ENCODE peak calls at places on chromosomes 3 and 15, in ten cellular contexts. K is mucosa of descending colon, Q is fibroblast of the aortic adventitia, L is fibroblast of pulmonary artery, U is lower lobe of right lung, O is sigmoid colon, S is foreskin fibroblast, E is bronchial epithelial cell, P is right cardiac atrium, A is A549. X is an unnamed sample.
A peak's percentile ranks its signal among the peaks of the same experiment; 100 is the strongest.

GRCh38 chr3:59685432-59685831 is 635.6 kb upstream of the CFAP20DC start:
- DNase-seq in K (no peak), Q (no peak), L (no peak), U (no peak), O (no peak), S (no peak), E (no peak), P (no peak), A (no peak), X (no peak)

GRCh38 chr3:197589545-197589944 is 33.8 kb upstream of the BDH1 start:
- DNase-seq in K (peak; percentile 51), Q (no peak), L (no peak), U (no peak), O (no peak), S (no peak), E (no peak), P (no peak), A (no peak), X (no peak)

GRCh38 chr3:188834349-188834748 is 337.4 kb upstream of the TPRG1 start:
- DNase-seq in K (no peak), Q (no peak), L (no peak), U (no peak), O (no peak), S (no peak), E (no peak), P (no peak), A (peak; percentile 6), X (no peak)

GRCh38 chr15:48040166-48040817 is 80.5 kb upstream of the SLC24A5 start:
- DNase-seq in K (peak; percentile 21), Q (no peak), L (peak; percentile 5), U (no peak), O (no peak), S (peak; percentile 38), E (peak; percentile 54), P (no peak), A (no peak), X (peak; percentile 55)

GRCh38 chr3:162073422-162073821 is 576.8 kb downstream of the OTOL1 start:
- DNase-seq in K (no peak), Q (no peak), L (no peak), U (no peak), O (no peak), S (no peak), E (no peak), P (no peak), A (no peak), X (no peak)

GRCh38 chr3:169173231-169173630 is 490.3 kb downstream of the MECOM start:
- DNase-seq in K (peak; percentile 70), Q (peak; percentile 75), L (peak; percentile 44), U (no peak), O (no peak), S (no peak), E (peak; percentile 91), P (no peak), A (no peak), X (no peak)

GRCh38 chr3:55247666-55248065 is 239.4 kb downstream of the WNT5A start:
- DNase-seq in K (no peak), Q (no peak), L (no peak), U (no peak), O (no peak), S (no peak), E (peak; percentile 26), P (no peak), A (no peak), X (no peak)

GRCh38 chr3:46089237-46090011 is 62.1 kb upstream of the XCR1 start:
- DNase-seq in K (peak; percentile 55), Q (peak; percentile 88), L (peak; percentile 72), U (peak; percentile 86), O (peak; percentile 84), S (peak; percentile 96), E (peak; percentile 95), P (peak; percentile 76), A (peak; percentile 17), X (peak; percentile 95)

GRCh38 chr15:51844747-51845426 is 15.4 kb downstream of the TMOD3 start:
- DNase-seq in K (no peak), Q (no peak), L (no peak), U (no peak), O (no peak), S (no peak), E (peak; percentile 41), P (no peak), A (peak; percentile 32), X (no peak)

DNA sequence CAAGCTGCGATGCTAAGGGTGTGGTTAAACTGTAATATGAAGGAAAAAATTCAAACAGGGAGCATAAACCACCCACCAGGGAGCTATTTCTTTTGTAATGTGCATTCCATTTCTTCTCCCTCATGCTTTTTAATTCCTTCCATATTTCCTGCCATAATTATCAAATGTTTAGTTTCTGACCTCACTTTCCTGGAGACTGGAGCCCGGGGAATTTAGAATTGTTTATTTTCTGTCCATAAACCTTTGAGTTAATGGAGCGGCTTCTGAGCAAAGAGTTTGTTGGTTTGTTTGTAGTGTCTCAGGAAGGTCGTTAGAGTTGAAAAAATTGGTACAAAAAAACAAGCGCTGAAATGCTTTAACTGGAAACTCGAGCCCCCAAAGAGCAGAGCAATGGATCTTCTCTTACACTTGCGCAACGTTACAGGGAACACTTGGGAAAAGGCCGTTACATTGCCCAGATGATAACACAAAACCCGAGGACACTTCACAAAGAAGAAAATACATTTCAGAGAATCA is 1.0 kb downstream of the FSTL1 start:
- DNase-seq in K (no peak), Q (peak; percentile 89), L (peak; percentile 67), U (no peak), O (peak; percentile 75), S (peak; percentile 62), E (no peak), P (no peak), A (no peak), X (peak; percentile 72)
- H3K4me3 ChIP-seq in K (no peak overlapping the region), Q (peak overlapping the region; percentile 85), L (peak overlapping the region; percentile 94), U (peak overlapping the region; percentile 79), O (peak overlapping the region; percentile 94), S (peak overlapping the region; percentile 85), E (peak overlapping the region; percentile 84), P (peak overlapping the region; percentile 63), A (peak overlapping the region; percentile 81), X (peak overlapping the region; percentile 81)

GRCh38 chr3:52439426-52440248 is 5.3 kb downstream of the SEMA3G start:
- DNase-seq in K (no peak), Q (no peak), L (no peak), U (no peak), O (peak; percentile 62), S (no peak), E (no peak), P (no peak), A (no peak), X (no peak)

GRCh38 chr3:52441122-52441771 is 3.7 kb downstream of the SEMA3G start:
- DNase-seq in K (no peak), Q (no peak), L (no peak), U (no peak), O (peak; percentile 51), S (no peak), E (no peak), P (peak; percentile 49), A (no peak), X (no peak)

GRCh38 chr3:52440671-52441070 is 4.2 kb downstream of the SEMA3G start:
- DNase-seq in K (no peak), Q (no peak), L (no peak), U (no peak), O (peak; percentile 43), S (no peak), E (no peak), P (no peak), A (no peak), X (no peak)

GRCh38 chr3:52438579-52439425 is 6.1 kb downstream of the SEMA3G start:
- DNase-seq in K (no peak), Q (no peak), L (no peak), U (no peak), O (peak; percentile 24), S (no peak), E (no peak), P (no peak), A (no peak), X (no peak)

DNA sequence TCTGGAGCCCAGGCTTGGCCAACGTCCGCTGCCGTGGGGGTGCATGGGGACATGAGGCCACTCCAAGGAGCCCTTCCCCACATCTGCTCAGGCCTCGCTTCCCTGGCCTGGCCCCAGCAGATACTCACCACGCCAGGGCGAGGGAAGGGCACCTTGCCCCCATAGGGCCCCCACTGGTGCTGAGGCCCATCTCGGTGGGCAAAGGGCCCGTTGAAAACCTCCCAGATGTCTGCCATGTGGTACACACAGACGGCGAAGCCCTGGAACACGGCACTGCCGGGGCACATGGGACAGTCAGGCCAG is 4.7 kb downstream of the SEMA3G start:
- DNase-seq in K (no peak), Q (no peak), L (no peak), U (no peak), O (peak; percentile 49), S (no peak), E (no peak), P (no peak), A (no peak), X (no peak)
- H3K4me3 ChIP-seq in K (no peak overlapping the region), Q (no peak overlapping the region), L (no peak overlapping the region), U (no peak overlapping the region), O (no peak overlapping the region), S (no peak overlapping the region), E (no peak overlapping the region), P (no peak overlapping the region), A (no peak overlapping the region), X (no peak overlapping the region)

DNA sequence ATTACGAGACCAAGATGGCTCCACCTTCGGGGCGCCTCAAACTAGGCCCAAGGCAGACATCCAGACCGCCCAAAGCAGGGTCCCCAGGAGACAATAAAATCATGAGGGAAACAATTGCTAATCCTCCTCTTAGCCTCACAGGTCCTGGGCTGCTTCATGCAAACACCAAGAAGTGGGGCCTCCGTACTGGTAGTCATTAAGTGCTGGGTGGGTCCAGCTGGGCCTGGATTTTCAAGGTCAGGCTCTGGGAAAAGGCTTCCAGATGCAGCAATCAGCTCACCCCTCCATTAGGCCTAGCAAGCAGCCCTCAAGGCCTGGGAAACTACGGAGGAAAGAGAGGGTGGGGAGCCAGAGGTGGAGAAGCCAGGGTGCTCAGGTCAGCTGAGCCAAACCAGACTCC is 634 bp downstream of the FBXL22 start:
- DNase-seq in K (no peak), Q (no peak), L (no peak), U (no peak), O (no peak), S (no peak), E (no peak), P (no peak), A (no peak), X (no peak)
- H3K4me3 ChIP-seq in K (no peak overlapping the region), Q (no peak overlapping the region), L (no peak overlapping the region), U (no peak overlapping the region), O (peak overlapping the region; percentile 65), S (no peak overlapping the region), E (no peak overlapping the region), P (peak overlapping the region; percentile 37), A (no peak overlapping the region), X (no peak overlapping the region)

DNA sequence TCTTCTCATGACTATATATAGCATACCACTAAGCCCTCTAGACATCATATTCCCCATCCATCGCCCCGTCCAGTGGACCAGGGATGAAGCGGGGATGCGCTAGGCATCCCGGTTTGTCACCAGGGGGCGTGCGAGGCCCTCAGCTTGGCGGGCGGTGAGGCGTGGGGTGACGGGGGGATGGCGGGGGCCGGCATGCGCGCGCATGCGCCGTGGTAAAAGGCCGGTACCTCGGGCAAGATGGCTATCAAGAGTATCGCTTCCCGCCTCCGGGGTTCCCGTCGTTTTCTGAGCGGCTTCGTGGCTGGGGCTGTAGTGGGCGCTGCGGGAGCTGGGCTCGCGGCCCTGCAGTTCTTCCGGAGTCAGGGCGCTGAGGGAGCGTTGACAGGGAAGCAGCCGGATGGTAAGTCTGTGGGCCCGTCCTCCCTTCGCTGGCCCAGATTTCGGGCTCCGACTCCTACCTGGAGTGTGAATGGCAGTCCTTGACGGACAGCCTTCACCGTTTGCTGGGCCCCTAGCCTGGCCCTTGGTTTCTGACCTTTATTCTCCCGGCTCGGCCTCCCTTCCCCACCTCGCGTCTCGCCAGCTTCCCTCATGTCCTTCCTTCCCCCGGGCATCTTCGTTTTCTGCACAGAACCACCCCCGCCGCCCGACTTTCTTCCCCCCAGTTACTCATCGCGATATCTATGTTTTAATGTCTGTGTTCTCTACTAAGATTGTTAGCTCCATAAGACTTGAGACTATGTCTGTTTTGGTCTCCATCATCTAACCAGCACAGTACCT is at the start of gene EXOG:
- DNase-seq in K (peak; percentile 92), Q (peak; percentile 90), L (peak; percentile 93), U (peak; percentile 93), O (peak; percentile 96), S (peak; percentile 88), E (peak; percentile 78), P (peak; percentile 96), A (peak; percentile 93), X (peak; percentile 95)
- H3K4me3 ChIP-seq in K (peak within 1 kb of the TSS; percentile 38), Q (peak within 1 kb of the TSS; percentile 91), L (peak within 1 kb of the TSS; percentile 85), U (peak within 1 kb of the TSS; percentile 90), O (peak within 1 kb of the TSS; percentile 73), S (peak within 1 kb of the TSS; percentile 84), E (peak within 1 kb of the TSS; percentile 83), P (peak within 1 kb of the TSS; percentile 82), A (peak within 1 kb of the TSS; percentile 64), X (peak within 1 kb of the TSS; percentile 85)

X was measured in choroid plexus epithelial cell.